ENCODE peak calls at places on chromosomes 12 and 14, in nine cellular contexts. D is endodermal cell, T is heart left ventricle, O is endothelial cell, N is astrocyte, E is GM20000, G is progenitor cell of endocrine pancreas, L is foreskin fibroblast, I is cardiac fibroblast. M is an unnamed sample.
A peak's percentile ranks its signal among the peaks of the same experiment; 100 is the strongest.

GRCh38 chr12:116636636-116637519 is 77.7 kb downstream of the MAP1LC3B2 start:
- DNase-seq in D (no peak), T (no peak), O (no peak), N (no peak), E (no peak), G (no peak), L (no peak), I (no peak), M (no peak)

GRCh38 chr12:122228092-122228491 is 2.2 kb upstream of the DIABLO start:
- DNase-seq in D (no peak), T (no peak), O (no peak), N (no peak), E (no peak), G (no peak), L (no peak), I (no peak), M (no peak)

GRCh38 chr14:76591270-76591669 is 170.0 kb upstream of the VASH1 start:
- DNase-seq in D (no peak), T (no peak), O (no peak), N (no peak), E (no peak), G (no peak), L (no peak), I (no peak), M (no peak)

GRCh38 chr12:108728820-108729611 is 2.3 kb downstream of the CORO1C start:
- DNase-seq in D (no peak), T (no peak), O (no peak), N (peak; percentile 41), E (no peak), G (no peak), L (peak; percentile 44), I (peak; percentile 56), M (no peak)

GRCh38 chr12:177336-177979 is 36.5 kb downstream of the SLC6A12 start:
- DNase-seq in D (no peak), T (no peak), O (no peak), N (no peak), E (no peak), G (no peak), L (no peak), I (no peak), M (no peak)

GRCh38 chr14:22887260-22887989 is 4.4 kb downstream of the REM2 start:
- DNase-seq in D (peak; percentile 89), T (no peak), O (peak; percentile 56), N (peak; percentile 67), E (peak; percentile 80), G (peak; percentile 40), L (peak; percentile 85), I (peak; percentile 83), M (no peak)

GRCh38 chr12:87406926-87407325 is 622.3 kb downstream of the C12orf50 start:
- DNase-seq in D (no peak), T (no peak), O (no peak), N (peak; percentile 74), E (no peak), G (no peak), L (no peak), I (peak; percentile 27), M (no peak)

GRCh38 chr14:61655777-61656176 is 39.5 kb upstream of the HIF1A start:
- DNase-seq in D (no peak), T (no peak), O (no peak), N (no peak), E (no peak), G (no peak), L (no peak), I (no peak), M (no peak)

GRCh38 chr12:104695453-104696148 is 238.9 kb downstream of the CHST11 start:
- DNase-seq in D (peak; percentile 51), T (no peak), O (no peak), N (peak; percentile 100), E (peak; percentile 49), G (no peak), L (peak; percentile 53), I (peak; percentile 96), M (peak; percentile 57)

GRCh38 chr12:113120670-113121370 is 14.7 kb downstream of the RASAL1 start:
- DNase-seq in D (no peak), T (no peak), O (no peak), N (no peak), E (no peak), G (no peak), L (no peak), I (no peak), M (no peak)

GRCh38 chr14:95356245-95356850 is 36.6 kb upstream of the CLMN start:
- DNase-seq in D (no peak), T (no peak), O (no peak), N (no peak), E (no peak), G (no peak), L (no peak), I (peak; percentile 9), M (no peak)

GRCh38 chr12:51847830-51848727 is at the start of gene FIGNL2:
- DNase-seq in D (peak; percentile 86), T (peak; percentile 60), O (peak; percentile 60), N (no peak), E (peak; percentile 62), G (peak; percentile 52), L (no peak), I (no peak), M (no peak)

GRCh38 chr12:53098354-53098981 is 1.0 kb downstream of the IGFBP6 start:
- DNase-seq in D (peak; percentile 70), T (no peak), O (no peak), N (peak; percentile 71), E (peak; percentile 39), G (no peak), L (peak; percentile 97), I (peak; percentile 81), M (peak; percentile 40)

GRCh38 chr12:26007563-26007962 is 49.1 kb downstream of the RASSF8 start:
- DNase-seq in D (no peak), T (no peak), O (no peak), N (no peak), E (no peak), G (no peak), L (no peak), I (no peak), M (no peak)

GRCh38 chr14:45112886-45113772 is 21.2 kb downstream of the FKBP3 start:
- DNase-seq in D (no peak), T (no peak), O (no peak), N (no peak), E (no peak), G (no peak), L (no peak), I (peak; percentile 47), M (no peak)

GRCh38 chr14:102799684-102800562 is 22.7 kb downstream of the TRAF3 start:
- DNase-seq in D (no peak), T (no peak), O (no peak), N (peak; percentile 95), E (no peak), G (no peak), L (peak; percentile 61), I (peak; percentile 59), M (no peak)

GRCh38 chr14:75847584-75847983 is 134.2 kb downstream of the TGFB3 start:
- DNase-seq in D (no peak), T (no peak), O (no peak), N (no peak), E (no peak), G (no peak), L (no peak), I (no peak), M (no peak)

GRCh38 chr12:8827551-8828347 is 5.3 kb downstream of the A2ML1 start:
- DNase-seq in D (no peak), T (no peak), O (no peak), N (no peak), E (no peak), G (no peak), L (no peak), I (no peak), M (no peak)

GRCh38 chr12:29238822-29239291 is 89.8 kb downstream of the FAR2 start:
- DNase-seq in D (no peak), T (no peak), O (no peak), N (peak; percentile 52), E (no peak), G (no peak), L (peak; percentile 49), I (peak; percentile 59), M (no peak)

GRCh38 chr12:29239336-29239735 is 90.3 kb downstream of the FAR2 start:
- DNase-seq in D (no peak), T (no peak), O (no peak), N (no peak), E (no peak), G (no peak), L (no peak), I (peak; percentile 45), M (no peak)

GRCh38 chr12:29240441-29240840 is 91.4 kb downstream of the FAR2 start:
- DNase-seq in D (no peak), T (no peak), O (no peak), N (no peak), E (no peak), G (no peak), L (no peak), I (no peak), M (no peak)

GRCh38 chr12:29242921-29243431 is 93.9 kb downstream of the FAR2 start:
- DNase-seq in D (no peak), T (no peak), O (no peak), N (peak; percentile 41), E (no peak), G (no peak), L (no peak), I (no peak), M (no peak)

GRCh38 chr12:29241821-29242591 is 92.9 kb downstream of the FAR2 start:
- DNase-seq in D (peak; percentile 81), T (peak; percentile 19), O (no peak), N (peak; percentile 87), E (peak; percentile 47), G (no peak), L (peak; percentile 90), I (peak; percentile 93), M (no peak)
- TF ChIP-seq CTCF in D (peak; percentile 58), T (no peak), O (no peak), N (no peak), E (no peak), G (no peak), L (no peak), I (peak; percentile 14), M (no peak)

GRCh38 chr12:15152456-15152855 is 68.8 kb downstream of the RERG start:
- DNase-seq in D (no peak), T (no peak), O (no peak), N (no peak), E (no peak), G (no peak), L (peak; percentile 49), I (peak; percentile 46), M (no peak)
- TF ChIP-seq CTCF in D (peak; percentile 55), T (no peak), O (no peak), N (no peak), E (no peak), G (peak; percentile 40), L (no peak), I (peak; percentile 40), M (no peak)

GRCh38 chr14:106802413-106803364 is 1276.3 kb downstream of the TMEM121 start:
- DNase-seq in D (peak; percentile 44), T (no peak), O (no peak), N (no peak), E (no peak), G (no peak), L (no peak), I (no peak), M (no peak)
- TF ChIP-seq CTCF in D (no peak), T (no peak), O (no peak), N (no peak), E (no peak), G (no peak), L (no peak), I (no peak), M (peak; percentile 15)

DNA sequence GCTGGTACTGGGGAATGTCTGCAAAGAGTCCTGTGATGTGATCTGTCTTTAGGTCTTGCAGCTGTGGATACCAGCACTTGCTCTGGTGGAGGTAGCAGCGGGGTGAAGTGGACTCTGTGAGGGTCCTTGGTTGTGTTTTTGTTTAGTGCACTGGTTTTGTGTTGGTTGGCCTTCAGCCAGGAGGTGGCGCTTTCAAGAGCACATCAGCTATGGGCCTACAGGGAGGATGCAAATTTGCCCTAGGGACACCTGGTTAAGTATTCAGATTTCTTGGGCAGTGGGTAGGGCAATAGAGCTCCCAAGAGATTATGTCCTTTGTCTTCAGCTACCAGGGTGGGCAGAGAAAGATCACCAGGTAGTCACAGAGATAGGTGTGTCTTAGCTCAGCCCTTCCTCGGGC is 63.8 kb downstream of the PTGER2 start:
- DNase-seq in D (peak; percentile 80), T (no peak), O (no peak), N (no peak), E (no peak), G (no peak), L (no peak), I (no peak), M (no peak)
- TF ChIP-seq CTCF in D (peak; percentile 69), T (no peak), O (no peak), N (no peak), E (no peak), G (no peak), L (no peak), I (no peak), M (no peak)

M was measured in CD8-positive, alpha-beta T cell.